ENCODE peak calls at places on chromosome 17, in seven cellular contexts. O, E, R, J, X, K and N are unnamed samples.

GRCh38 chr17:43721537-43722268 is 36.9 kb downstream of the SOST start:
- DNase-seq in O (no peak), E (peak; percentile 75), R (no peak), J (no peak), X (no peak), K (no peak), N (no peak)

GRCh38 chr17:64747938-64748540 is 85.9 kb upstream of the SMURF2 start:
- DNase-seq in O (no peak), E (no peak), R (no peak), J (no peak), X (no peak), K (no peak), N (no peak)

GRCh38 chr17:69443138-69443537 is 28.6 kb downstream of the MAP2K6 start:
- DNase-seq in O (no peak), E (no peak), R (no peak), J (no peak), X (no peak), K (no peak), N (no peak)

GRCh38 chr17:17888821-17889220 is 52.0 kb upstream of the SREBF1 start:
- DNase-seq in O (no peak), E (no peak), R (no peak), J (no peak), X (no peak), K (no peak), N (no peak)

GRCh38 chr17:28395968-28396367 is 10.0 kb downstream of the SLC46A1 start:
- DNase-seq in O (no peak), E (no peak), R (no peak), J (no peak), X (no peak), K (no peak), N (no peak)

GRCh38 chr17:15657868-15658775 is 26.0 kb downstream of the TRIM16 start:
- DNase-seq in O (no peak), E (no peak), R (no peak), J (no peak), X (peak; percentile 57), K (no peak), N (no peak)

GRCh38 chr17:34225046-34225445 is 30.0 kb upstream of the CCL2 start:
- DNase-seq in O (no peak), E (no peak), R (no peak), J (no peak), X (no peak), K (no peak), N (no peak)

GRCh38 chr17:69524854-69525253 is 110.4 kb downstream of the MAP2K6 start:
- DNase-seq in O (no peak), E (peak; percentile 17), R (no peak), J (no peak), X (no peak), K (no peak), N (no peak)

GRCh38 chr17:72592242-72592966 is 471.6 kb downstream of the SOX9 start:
- DNase-seq in O (peak; percentile 84), E (peak; percentile 90), R (peak; percentile 16), J (peak; percentile 87), X (peak; percentile 86), K (no peak), N (peak; percentile 88)

GRCh38 chr17:50630524-50631194 is 4.0 kb upstream of the ABCC3 start:
- DNase-seq in O (peak; percentile 92), E (peak; percentile 66), R (no peak), J (peak; percentile 94), X (peak; percentile 59), K (peak; percentile 34), N (no peak)

GRCh38 chr17:50319630-50320029 is 26.3 kb upstream of the XYLT2 start:
- DNase-seq in O (no peak), E (no peak), R (no peak), J (no peak), X (no peak), K (no peak), N (no peak)

GRCh38 chr17:13352747-13353415 is 248.8 kb downstream of the HS3ST3A1 start:
- DNase-seq in O (no peak), E (no peak), R (no peak), J (no peak), X (no peak), K (no peak), N (no peak)

GRCh38 chr17:21522755-21523154 is 146.6 kb downstream of the KCNJ12 start:
- DNase-seq in O (no peak), E (no peak), R (no peak), J (no peak), X (no peak), K (no peak), N (peak; percentile 70)

GRCh38 chr17:55664287-55664686 is 58.4 kb downstream of the TMEM100 start:
- DNase-seq in O (no peak), E (no peak), R (no peak), J (no peak), X (no peak), K (no peak), N (no peak)

GRCh38 chr17:10556301-10557005 is 7.0 kb upstream of the MYH2 start:
- DNase-seq in O (no peak), E (no peak), R (no peak), J (no peak), X (no peak), K (no peak), N (no peak)

GRCh38 chr17:44745301-44745700 is 13.5 kb upstream of the ADAM11 start:
- DNase-seq in O (no peak), E (no peak), R (no peak), J (no peak), X (no peak), K (no peak), N (no peak)

GRCh38 chr17:3556905-3557767 is 476 bp downstream of the TRPV3 start:
- DNase-seq in O (no peak), E (no peak), R (no peak), J (no peak), X (no peak), K (peak; percentile 64), N (no peak)

GRCh38 chr17:179721-180379 is 1.6 kb downstream of the DOC2B start:
- DNase-seq in O (no peak), E (no peak), R (no peak), J (no peak), X (no peak), K (no peak), N (no peak)

GRCh38 chr17:18245038-18245776 is 13.3 kb downstream of the FLII start:
- DNase-seq in O (no peak), E (no peak), R (no peak), J (no peak), X (no peak), K (no peak), N (no peak)

GRCh38 chr17:50268632-50269287 is 5.5 kb upstream of the TMEM92 start:
- DNase-seq in O (peak; percentile 10), E (no peak), R (no peak), J (peak; percentile 4), X (no peak), K (no peak), N (no peak)

DNA sequence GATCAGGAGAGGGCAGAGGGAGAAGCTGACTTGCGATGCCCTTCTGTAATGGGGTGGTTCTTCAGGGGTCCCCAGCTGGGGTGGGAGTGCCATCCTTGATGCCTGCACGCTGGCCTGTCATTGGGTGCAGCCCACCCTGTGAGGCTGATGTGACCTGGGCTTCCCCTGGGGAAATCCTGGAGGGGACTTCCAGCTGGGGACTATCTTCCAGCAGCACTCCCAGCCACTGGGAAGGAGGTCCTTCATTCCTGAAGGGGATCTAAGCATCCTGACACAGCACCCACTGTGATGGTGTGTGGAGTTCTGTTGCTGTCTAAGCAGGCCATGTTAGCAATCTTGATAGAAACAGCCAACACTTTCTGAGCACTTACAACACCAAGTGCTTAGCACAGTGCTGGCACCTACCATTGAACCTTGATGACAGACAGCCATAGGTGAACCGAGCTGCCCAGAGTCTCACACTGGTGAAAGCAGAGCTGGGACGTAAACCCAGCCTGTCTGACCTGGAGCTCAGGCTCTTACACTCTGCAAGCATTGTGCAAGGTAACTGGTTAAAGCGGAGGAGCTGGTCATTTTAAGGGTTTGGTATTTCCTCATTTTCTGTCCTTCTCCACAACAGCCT is 211.3 kb downstream of the CCDC182 start:
- DNase-seq in O (no peak), E (no peak), R (no peak), J (no peak), X (no peak), K (no peak), N (no peak)
- H3K4me3 ChIP-seq in O (no peak overlapping the region), E (no peak overlapping the region), R (no peak overlapping the region), J (no peak overlapping the region), X (no peak overlapping the region), K (no peak overlapping the region), N (no peak overlapping the region)

DNA sequence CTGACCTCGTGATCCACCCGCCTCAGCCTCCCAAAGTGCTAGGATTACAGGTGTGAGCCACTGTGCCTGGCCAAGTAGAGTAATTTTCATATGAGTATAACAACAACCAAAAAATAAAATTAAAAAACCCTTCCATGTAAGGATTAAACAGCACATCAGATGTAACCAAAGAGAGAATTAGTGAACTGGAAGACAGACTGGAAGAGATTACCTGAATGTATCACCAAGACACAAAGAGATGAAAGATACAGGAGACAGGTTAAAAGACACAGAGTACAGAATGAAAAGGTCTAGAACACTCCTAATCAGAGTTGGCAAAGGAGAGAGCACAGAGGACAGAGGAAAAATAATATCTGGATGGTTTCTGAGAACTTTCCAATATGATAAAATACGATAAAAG is 1.8 kb upstream of the TNK1 start:
- DNase-seq in O (no peak), E (no peak), R (no peak), J (no peak), X (no peak), K (no peak), N (no peak)
- TF ChIP-seq POLR2A in O (no peak), E (no peak), R (no peak), J (no peak), X (no peak), K (no peak), N (no peak)

DNA sequence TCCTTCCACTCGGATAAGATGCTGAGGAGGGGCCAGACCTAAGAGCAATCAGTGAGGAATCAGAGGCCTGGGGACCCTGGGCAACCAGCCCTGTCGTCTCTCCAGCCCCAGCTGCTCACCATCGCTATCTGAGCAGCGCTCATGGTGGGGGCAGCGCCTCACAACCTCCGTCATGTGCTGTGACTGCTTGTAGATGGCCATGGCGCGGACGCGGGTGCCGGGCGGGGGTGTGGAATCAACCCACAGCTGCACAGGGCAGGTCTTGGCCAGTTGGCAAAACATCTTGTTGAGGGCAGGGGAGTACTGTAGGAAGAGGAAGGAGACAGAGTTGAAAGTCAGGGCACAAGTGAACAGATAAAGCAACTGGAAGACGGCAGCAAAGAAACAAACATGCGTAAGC is 12.4 kb downstream of the TP53 start:
- DNase-seq in O (no peak), E (no peak), R (no peak), J (no peak), X (no peak), K (no peak), N (no peak)
- TF ChIP-seq CTCF in O (no peak), E (no peak), R (no peak), J (no peak), X (no peak), K (no peak), N (no peak)

DNA sequence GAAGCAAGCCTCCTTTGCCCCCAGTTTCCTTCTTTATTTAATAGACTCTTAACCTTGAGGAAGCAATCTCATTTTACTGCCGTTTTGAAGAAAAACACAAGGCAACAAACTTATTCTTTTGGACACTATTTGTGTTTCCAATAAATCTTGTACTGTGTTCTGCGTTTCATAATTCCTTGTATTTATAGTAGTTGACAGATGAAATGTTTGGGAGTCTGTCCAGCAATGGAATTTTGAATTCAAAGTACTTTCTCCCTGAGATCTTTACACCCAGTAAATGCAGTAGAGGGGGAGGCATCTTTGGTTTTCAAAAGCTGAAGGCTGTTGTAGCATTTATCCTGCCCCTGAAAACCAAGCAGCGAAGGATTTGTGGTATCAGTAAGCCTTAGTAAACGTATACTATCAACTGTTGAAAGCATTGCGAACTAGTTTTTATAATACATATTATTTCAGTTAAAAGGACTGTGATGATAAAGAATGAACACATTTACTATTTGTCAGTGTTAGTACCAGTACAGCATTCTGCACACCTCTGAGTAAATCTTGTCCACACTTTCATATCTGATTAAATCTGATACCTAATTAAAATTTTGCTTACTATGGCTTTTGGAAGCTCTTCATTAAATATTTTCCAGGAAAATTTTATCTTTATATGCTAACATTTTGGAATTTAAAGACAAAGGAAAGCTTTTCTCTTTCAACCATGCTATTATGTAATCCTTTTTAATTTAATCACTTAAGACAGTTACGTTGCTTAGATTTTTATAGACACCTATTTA is 83.1 kb downstream of the TNRC6C start:
- DNase-seq in O (no peak), E (no peak), R (no peak), J (no peak), X (no peak), K (no peak), N (no peak)
- H3K4me3 ChIP-seq in O (peak overlapping the region; percentile 49), E (peak overlapping the region; percentile 47), R (peak overlapping the region; percentile 56), J (no peak overlapping the region), X (peak overlapping the region; percentile 56), K (peak overlapping the region; percentile 68), N (peak overlapping the region; percentile 24)